ENCODE peak calls at places on chromosomes 7 and 10, in six cellular contexts. L is tibial artery; E is cardiac muscle cell; G is HCT116; D is CD8-positive, alpha-beta T cell; Y is left ventricle myocardium inferior. V is an unnamed sample.

GRCh38 chr10:113486531-113486930 is 66.3 kb upstream of the HABP2 start:
- DNase-seq in D (no peak), L (no peak), Y (no peak), G (no peak), E (no peak), V (no peak)

GRCh38 chr7:105278973-105279687 is 109.6 kb downstream of the SRPK2 start:
- DNase-seq in D (no peak), Y (no peak), E (no peak), G (no peak), L (no peak), V (no peak)

GRCh38 chr10:132104471-132105301 is 38.9 kb downstream of the JAKMIP3 start:
- DNase-seq in D (no peak), G (no peak), L (no peak), Y (no peak), E (no peak), V (no peak)

GRCh38 chr7:127940365-127941160 is 90.7 kb downstream of the LRRC4 start:
- DNase-seq in E (no peak), L (no peak), G (no peak), Y (no peak), D (no peak), V (no peak)

GRCh38 chr7:24821045-24821853 is 64.0 kb upstream of the GSDME start:
- DNase-seq in G (peak; percentile 95), Y (peak; percentile 22), L (no peak), E (no peak), D (peak; percentile 70), V (peak; percentile 88)

GRCh38 chr10:70461397-70462348 is 16.9 kb upstream of the PALD1 start:
- DNase-seq in L (no peak), Y (peak; percentile 54), E (peak; percentile 73), D (peak; percentile 30), G (peak; percentile 67), V (no peak)

GRCh38 chr10:120969219-120969645 is 118.1 kb downstream of the WDR11 start:
- DNase-seq in L (no peak), G (no peak), D (no peak), Y (no peak), E (no peak), V (peak; percentile 38)

GRCh38 chr7:66564045-66564444 is 64.6 kb upstream of the KCTD7 start:
- DNase-seq in L (no peak), D (no peak), G (no peak), E (no peak), Y (no peak), V (no peak)

GRCh38 chr10:69636626-69637550 is 6.8 kb downstream of the FAM241B start:
- DNase-seq in D (no peak), Y (no peak), G (peak; percentile 19), E (no peak), L (peak; percentile 45), V (no peak)

GRCh38 chr10:11757452-11757819 is 15.3 kb downstream of the ECHDC3 start:
- DNase-seq in G (no peak), E (peak; percentile 91), L (peak; percentile 84), Y (peak; percentile 54), D (no peak), V (no peak)

GRCh38 chr10:7972367-7972766 is 82.1 kb upstream of the GATA3 start:
- DNase-seq in G (no peak), D (no peak), L (no peak), Y (no peak), E (no peak), V (no peak)

GRCh38 chr10:15744217-15744865 is 24.6 kb upstream of the ITGA8 start:
- DNase-seq in L (no peak), Y (no peak), G (peak; percentile 66), D (peak; percentile 5), E (peak; percentile 70), V (no peak)

GRCh38 chr10:76324283-76324682 is 892.9 kb downstream of the LRMDA start:
- DNase-seq in E (no peak), Y (peak; percentile 35), D (no peak), L (peak; percentile 90), G (no peak), V (no peak)

GRCh38 chr10:118568327-118568848 is 27.1 kb downstream of the PRLHR start:
- DNase-seq in G (peak; percentile 63), L (no peak), E (peak; percentile 73), Y (no peak), D (peak; percentile 37), V (no peak)

GRCh38 chr10:86706401-86706841 is 38.1 kb downstream of the LDB3 start:
- DNase-seq in L (no peak), E (no peak), G (no peak), D (no peak), Y (no peak), V (no peak)

GRCh38 chr7:132161231-132161915 is 414.9 kb downstream of the PLXNA4 start:
- DNase-seq in Y (peak; percentile 68), D (no peak), E (peak; percentile 76), L (no peak), G (no peak), V (no peak)

GRCh38 chr10:125265579-125265955 is 105.2 kb upstream of the CTBP2 start:
- DNase-seq in L (no peak), G (no peak), Y (no peak), E (no peak), D (no peak), V (no peak)

GRCh38 chr10:480928-481551 is 208.4 kb downstream of the DIP2C start:
- DNase-seq in D (no peak), G (no peak), Y (no peak), L (no peak), E (peak; percentile 56), V (no peak)

GRCh38 chr7:43294080-43294630 is 181.7 kb downstream of the HECW1 start:
- DNase-seq in E (no peak), G (peak; percentile 26), L (no peak), Y (no peak), D (no peak), V (peak; percentile 45)

GRCh38 chr7:138510003-138510402 is 49.9 kb downstream of the TRIM24 start:
- DNase-seq in E (no peak), Y (no peak), D (no peak), G (no peak), L (no peak), V (no peak)

GRCh38 chr7:22240904-22241571 is 115.9 kb downstream of the RAPGEF5 start:
- DNase-seq in E (no peak), D (no peak), Y (no peak), G (no peak), L (no peak), V (no peak)

GRCh38 chr7:28228386-28228785 is 47.8 kb upstream of the JAZF1 start:
- DNase-seq in E (no peak), D (no peak), L (no peak), G (no peak), Y (no peak), V (no peak)

GRCh38 chr7:131546583-131547111 is 9.8 kb downstream of the PODXL start:
- DNase-seq in G (no peak), L (no peak), D (no peak), Y (no peak), E (peak; percentile 52), V (no peak)

GRCh38 chr7:76142861-76143260 is 58.8 kb upstream of the SRRM3 start:
- DNase-seq in D (no peak), G (no peak), Y (no peak), E (no peak), L (no peak), V (no peak)

GRCh38 chr7:64300641-64301405 is 12.9 kb upstream of the ZNF736 start:
- DNase-seq in D (no peak), Y (no peak), G (no peak), L (no peak), E (no peak), V (no peak)

GRCh38 chr10:123562811-123563580 is 103.2 kb upstream of the GPR26 start:
- DNase-seq in D (no peak), L (no peak), Y (no peak), E (no peak), G (no peak), V (no peak)
- TF ChIP-seq CTCF in D (no peak), L (no peak), Y (no peak), E (no peak), G (no peak), V (no peak)

DNA sequence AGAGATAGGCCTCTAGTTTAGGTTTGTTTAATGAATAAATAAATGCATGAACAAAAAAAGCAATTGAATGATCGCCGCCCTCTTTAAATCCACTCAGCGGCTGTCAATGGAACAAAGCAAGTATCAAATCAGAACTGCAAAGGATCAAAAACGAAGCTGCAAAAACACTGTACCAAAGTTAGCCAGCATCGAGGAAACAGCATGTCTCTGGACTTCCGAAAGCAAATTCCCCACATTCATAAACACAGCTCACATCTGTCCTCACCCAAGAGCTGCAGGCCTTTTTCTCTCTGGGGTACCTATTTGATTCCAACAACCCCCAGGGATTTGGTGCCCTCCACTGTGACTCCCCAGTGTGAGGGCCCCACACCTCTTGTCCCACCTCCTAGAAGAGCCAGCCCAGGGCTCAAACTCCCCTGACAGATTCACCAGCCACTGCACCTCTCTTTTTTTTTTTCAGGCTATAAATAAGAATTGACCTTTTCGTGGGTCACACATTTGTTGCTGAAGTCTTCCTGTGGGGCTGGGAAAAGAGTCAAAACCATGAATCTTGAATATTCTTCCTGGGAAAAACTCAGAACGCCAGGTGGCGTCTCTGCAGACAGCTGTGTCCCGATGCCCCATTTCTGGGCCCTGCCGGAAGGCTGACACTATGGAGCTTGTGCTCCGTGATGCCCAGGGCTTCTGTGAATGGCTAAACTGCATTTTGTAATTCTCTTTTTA is 51.8 kb downstream of the HSPA12A start:
- DNase-seq in E (peak; percentile 37), L (peak; percentile 76), G (no peak), D (no peak), Y (no peak), V (no peak)
- H3K4me3 ChIP-seq in E (no peak overlapping the region), L (no peak overlapping the region), G (no peak overlapping the region), D (no peak overlapping the region), Y (peak overlapping the region; percentile 3), V (no peak overlapping the region)

GRCh38 chr10:48655426-48656240 is 29.0 kb upstream of the WDFY4 start:
- DNase-seq in D (no peak), G (no peak), E (no peak), L (peak; percentile 92), Y (peak; percentile 76), V (peak; percentile 42)
- H3K27me3 ChIP-seq in D (no peaks in the 10 kb centered on the region), G (peaks cover 8% of the 10 kb centered on the region), E (peaks cover 60% of the 10 kb centered on the region), L (no peaks in the 10 kb centered on the region), Y (no peaks in the 10 kb centered on the region), V (no peaks in the 10 kb centered on the region)

DNA sequence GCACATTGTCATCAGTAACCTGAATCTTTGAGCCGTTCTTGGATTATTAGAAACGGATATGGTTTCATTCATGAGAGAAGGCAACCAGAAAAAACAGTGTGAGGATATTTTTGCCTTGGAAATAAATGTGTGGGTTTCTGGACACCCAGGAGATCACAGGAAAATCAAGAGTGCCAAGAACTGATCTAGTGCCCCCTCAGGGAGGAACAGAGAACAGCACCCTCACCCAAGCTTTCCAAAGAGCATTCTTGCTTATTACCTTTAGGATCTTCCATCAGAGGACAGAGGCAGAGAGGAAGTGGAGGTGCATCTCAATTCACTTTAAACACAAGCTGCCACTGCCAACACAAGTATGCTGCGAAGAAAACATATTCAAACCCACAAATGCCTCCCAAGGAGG is 851.5 kb upstream of the COBL start:
- DNase-seq in L (no peak), Y (no peak), E (no peak), G (no peak), D (no peak), V (no peak)
- TF ChIP-seq CTCF in L (no peak), Y (no peak), E (no peak), G (peak; percentile 41), D (no peak), V (peak; percentile 27)

GRCh38 chr7:12690041-12690878 is 2.8 kb downstream of the ARL4A start:
- DNase-seq in L (no peak), E (no peak), D (no peak), G (no peak), Y (no peak), V (no peak)
- H3K4me3 ChIP-seq in L (peak overlapping the region; percentile 5), E (no peak overlapping the region), D (no peak overlapping the region), G (no peak overlapping the region), Y (peak overlapping the region; percentile 89), V (no peak overlapping the region)

GRCh38 chr10:99527526-99528255 is 5.1 kb upstream of the NKX2-3 start:
- DNase-seq in D (no peak), L (no peak), Y (no peak), G (no peak), E (no peak), V (no peak)
- H3K27me3 ChIP-seq in D (peaks cover 44% of the 10 kb centered on the region), L (peaks cover 4% of the 10 kb centered on the region), Y (peaks cover 100% of the 10 kb centered on the region), G (peaks cover 9% of the 10 kb centered on the region), E (peaks cover 100% of the 10 kb centered on the region), V (peaks cover 88% of the 10 kb centered on the region)